ENCODE peak calls at places on chromosome 14, in five cellular contexts. L is lung, T is transverse colon, E is SK-N-SH, U is IMR-90. P is an unnamed sample.
A peak's percentile ranks its signal among the peaks of the same experiment; 100 is the strongest.

GRCh38 chr14:105411985-105412767 is 7.5 kb upstream of the MTA1 start:
- DNase-seq in L (no peak), T (no peak), E (peak; percentile 48), U (no peak), P (no peak)

GRCh38 chr14:105146181-105146975 is 22.2 kb downstream of the JAG2 start:
- DNase-seq in L (no peak), T (no peak), E (no peak), U (no peak), P (no peak)

GRCh38 chr14:22333408-22334274 is 255.4 kb downstream of the DAD1 start:
- DNase-seq in L (no peak), T (peak; percentile 15), E (no peak), U (peak; percentile 68), P (peak; percentile 76)

GRCh38 chr14:72142328-72142727 is 210.1 kb downstream of the RGS6 start:
- DNase-seq in L (no peak), T (no peak), E (no peak), U (no peak), P (no peak)

GRCh38 chr14:106843951-106844483 is 1317.6 kb downstream of the TMEM121 start:
- DNase-seq in L (peak; percentile 51), T (peak; percentile 67), E (peak; percentile 13), U (no peak), P (no peak)

GRCh38 chr14:67524152-67524963 is 8.7 kb upstream of the PLEKHH1 start:
- DNase-seq in L (no peak), T (peak; percentile 13), E (no peak), U (no peak), P (no peak)

GRCh38 chr14:43872752-43873655 is 634.1 kb downstream of the FSCB start:
- DNase-seq in L (no peak), T (no peak), E (no peak), U (no peak), P (no peak)

GRCh38 chr14:104743461-104744380 is 9.2 kb upstream of the SIVA1 start:
- DNase-seq in L (no peak), T (no peak), E (no peak), U (peak; percentile 78), P (no peak)

GRCh38 chr14:63248211-63248610 is 44.0 kb downstream of the RHOJ start:
- DNase-seq in L (no peak), T (no peak), E (no peak), U (peak; percentile 68), P (no peak)

GRCh38 chr14:79597561-79597960 is 613.7 kb downstream of the DIO2 start:
- DNase-seq in L (no peak), T (no peak), E (no peak), U (peak; percentile 75), P (no peak)

GRCh38 chr14:33611405-33612183 is 339.3 kb downstream of the EGLN3 start:
- DNase-seq in L (no peak), T (no peak), E (no peak), U (no peak), P (no peak)

GRCh38 chr14:92495041-92495440 is 18.5 kb upstream of the RIN3 start:
- DNase-seq in L (no peak), T (no peak), E (no peak), U (peak; percentile 81), P (no peak)

GRCh38 chr14:91333640-91334039 is 84.0 kb downstream of the CCDC88C start:
- DNase-seq in L (no peak), T (no peak), E (no peak), U (no peak), P (no peak)

GRCh38 chr14:57637901-57638300 is 144.2 kb upstream of the CCDC198 start:
- DNase-seq in L (no peak), T (no peak), E (no peak), U (no peak), P (no peak)

GRCh38 chr14:50836515-50836914 is 5.6 kb upstream of the NIN start:
- DNase-seq in L (no peak), T (no peak), E (no peak), U (peak; percentile 68), P (no peak)

GRCh38 chr14:84323963-84324362 is 1206.0 kb upstream of the FLRT2 start:
- DNase-seq in L (no peak), T (no peak), E (no peak), U (no peak), P (no peak)

GRCh38 chr14:72516936-72517408 is 376.9 kb downstream of the DPF3 start:
- DNase-seq in L (peak; percentile 55), T (peak; percentile 69), E (peak; percentile 48), U (peak; percentile 91), P (peak; percentile 59)

GRCh38 chr14:99481745-99482099 is 513 bp downstream of the CCNK start:
- DNase-seq in L (no peak), T (no peak), E (no peak), U (peak; percentile 39), P (no peak)

GRCh38 chr14:39491134-39491541 is 58.9 kb upstream of the FBXO33 start:
- DNase-seq in L (no peak), T (no peak), E (peak; percentile 1), U (peak; percentile 52), P (peak; percentile 4)

GRCh38 chr14:54589076-54589475 is 22.1 kb downstream of the SAMD4A start:
- DNase-seq in L (no peak), T (no peak), E (no peak), U (peak; percentile 69), P (no peak)

GRCh38 chr14:54772451-54772881 is 130.2 kb downstream of the GCH1 start:
- DNase-seq in L (no peak), T (no peak), E (no peak), U (peak; percentile 59), P (peak; percentile 22)

GRCh38 chr14:76181546-76181945 is 29.8 kb downstream of the GPATCH2L start:
- DNase-seq in L (no peak), T (no peak), E (peak; percentile 18), U (no peak), P (no peak)

GRCh38 chr14:35571598-35571997 is 37.6 kb downstream of the INSM2 start:
- DNase-seq in L (no peak), T (no peak), E (no peak), U (no peak), P (no peak)

GRCh38 chr14:52876311-52876710 is 74.5 kb downstream of the FERMT2 start:
- DNase-seq in L (no peak), T (no peak), E (no peak), U (peak; percentile 77), P (no peak)

GRCh38 chr14:56118611-56119181 is 485 bp downstream of the PELI2 start:
- DNase-seq in L (no peak), T (peak; percentile 26), E (peak; percentile 31), U (no peak), P (no peak)

GRCh38 chr14:91573894-91574837 is 64.1 kb upstream of the PPP4R3A start:
- DNase-seq in L (peak; percentile 46), T (peak; percentile 77), E (peak; percentile 63), U (peak; percentile 25), P (no peak)

GRCh38 chr14:51331651-51332367 is 91.8 kb downstream of the TMX1 start:
- DNase-seq in L (no peak), T (no peak), E (no peak), U (no peak), P (no peak)

GRCh38 chr14:44914849-44915248 is 46.9 kb downstream of the KLHL28 start:
- DNase-seq in L (no peak), T (no peak), E (no peak), U (peak; percentile 12), P (no peak)

GRCh38 chr14:55974046-55974582 is 144.1 kb upstream of the PELI2 start:
- DNase-seq in L (no peak), T (no peak), E (no peak), U (no peak), P (no peak)

GRCh38 chr14:35292770-35293561 is 784 bp downstream of the PSMA6 start:
- DNase-seq in L (no peak), T (no peak), E (no peak), U (peak; percentile 4), P (no peak)

GRCh38 chr14:37279818-37280217 is 82.1 kb downstream of the MIPOL1 start:
- DNase-seq in L (no peak), T (no peak), E (no peak), U (no peak), P (no peak)

GRCh38 chr14:29311983-29312382 is 545.4 kb downstream of the FOXG1 start:
- DNase-seq in L (no peak), T (no peak), E (no peak), U (peak; percentile 47), P (no peak)

GRCh38 chr14:49915085-49915484 is 22.2 kb downstream of the ARF6 start:
- DNase-seq in L (no peak), T (no peak), E (no peak), U (no peak), P (no peak)

GRCh38 chr14:24563505-24563904 is 12.5 kb downstream of the CTSG start:
- DNase-seq in L (no peak), T (no peak), E (no peak), U (no peak), P (no peak)
- TF ChIP-seq CTCF in L (no peak), T (no peak), E (no peak), U (no peak), P (no peak)

GRCh38 chr14:70594461-70594860 is 6.0 kb downstream of the MED6 start:
- DNase-seq in L (no peak), T (no peak), E (no peak), U (no peak), P (no peak)
- H3K36me3 ChIP-seq in L (peaks cover 34% of the 10 kb centered on the region), T (no peaks in the 10 kb centered on the region), E (peaks cover 82% of the 10 kb centered on the region), U (peaks cover 31% of the 10 kb centered on the region), P (peaks cover 7% of the 10 kb centered on the region)

GRCh38 chr14:90109858-90110257 is 48.1 kb downstream of the KCNK13 start:
- DNase-seq in L (no peak), T (no peak), E (peak; percentile 42), U (no peak), P (no peak)
- TF ChIP-seq CTCF in L (no peak), T (no peak), E (peak; percentile 49), U (no peak), P (peak; percentile 43)

GRCh38 chr14:69387311-69387710 is 10.8 kb downstream of the ERH start:
- DNase-seq in L (no peak), T (no peak), E (no peak), U (peak; percentile 25), P (no peak)
- H3K36me3 ChIP-seq in L (peaks cover 15% of the 10 kb centered on the region), T (no peaks in the 10 kb centered on the region), E (peaks cover 74% of the 10 kb centered on the region), U (peaks cover 35% of the 10 kb centered on the region), P (peaks cover 52% of the 10 kb centered on the region)

GRCh38 chr14:95229749-95230148 is 72.4 kb upstream of the DICER1 start:
- DNase-seq in L (no peak), T (no peak), E (no peak), U (no peak), P (no peak)
- TF ChIP-seq CTCF in L (no peak), T (no peak), E (no peak), U (no peak), P (no peak)

DNA sequence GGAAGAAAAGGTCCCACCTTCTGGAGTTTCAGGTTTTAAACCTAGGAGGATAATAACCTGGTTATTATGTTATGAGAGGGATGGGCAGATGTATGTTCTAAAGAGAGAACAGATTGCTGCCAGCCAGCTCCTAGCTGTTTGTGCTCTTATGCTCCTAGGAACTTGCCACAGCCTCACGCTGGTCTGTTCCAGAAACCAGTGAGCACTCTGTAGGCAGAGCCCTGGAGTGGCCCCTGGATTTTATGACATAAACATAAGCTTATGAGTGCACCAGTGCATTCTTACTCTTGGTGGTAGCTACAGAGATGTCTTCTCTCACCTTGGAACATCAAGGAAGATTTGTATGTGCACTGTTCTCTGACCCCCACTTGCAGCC is 27.7 kb downstream of the KLC1 start:
- DNase-seq in L (no peak), T (no peak), E (no peak), U (no peak), P (no peak)
- H3K36me3 ChIP-seq in L (peaks cover 16% of the 10 kb centered on the region), T (peaks cover 5% of the 10 kb centered on the region), E (peaks cover 55% of the 10 kb centered on the region), U (peaks cover 53% of the 10 kb centered on the region), P (peaks cover 15% of the 10 kb centered on the region)

P was measured in Panc1.